ENCODE peak calls at places on chromosomes 11 and 22, in seven cellular contexts. C is fibroblast of lung, H is sigmoid colon, J is AG04449, Y is ovary, K is H9, R is psoas muscle. V is an unnamed sample.

GRCh38 chr11:86978756-86979608 is 23.8 kb upstream of the FZD4 start:
- DNase-seq in H (no peak), J (no peak), Y (no peak), R (no peak), C (peak; percentile 78), K (no peak), V (no peak)

GRCh38 chr11:120752668-120753067 is 241.1 kb downstream of the GRIK4 start:
- DNase-seq in J (no peak), R (no peak), H (no peak), K (no peak), Y (no peak), C (no peak), V (no peak)

GRCh38 chr11:40314327-40314726 is 1145.1 kb downstream of the LRRC4C start:
- DNase-seq in C (peak; percentile 51), K (no peak), J (no peak), Y (no peak), H (no peak), R (no peak), V (no peak)

GRCh38 chr22:34812631-34813030 is 253.3 kb upstream of the ISX start:
- DNase-seq in C (no peak), J (no peak), R (no peak), Y (no peak), H (no peak), K (no peak), V (no peak)

GRCh38 chr11:92440701-92441338 is 216.2 kb downstream of the FAT3 start:
- DNase-seq in H (no peak), Y (no peak), J (no peak), R (no peak), C (no peak), K (no peak), V (no peak)

GRCh38 chr11:101458161-101458560 is 125.6 kb downstream of the TRPC6 start:
- DNase-seq in K (no peak), Y (no peak), H (no peak), R (no peak), C (no peak), J (no peak), V (no peak)

GRCh38 chr11:14422052-14422813 is 63.2 kb upstream of the RRAS2 start:
- DNase-seq in J (peak; percentile 98), R (peak; percentile 92), Y (peak; percentile 91), K (peak; percentile 90), H (peak; percentile 94), C (peak; percentile 99), V (peak; percentile 94)

GRCh38 chr11:46562527-46562926 is 31.3 kb downstream of the AMBRA1 start:
- DNase-seq in H (no peak), Y (no peak), R (no peak), K (no peak), J (no peak), C (no peak), V (no peak)

GRCh38 chr11:130114281-130114680 is 44.6 kb downstream of the APLP2 start:
- DNase-seq in C (no peak), J (no peak), K (no peak), H (no peak), R (no peak), Y (no peak), V (no peak)

GRCh38 chr11:125154380-125155099 is 10.0 kb upstream of the PKNOX2 start:
- DNase-seq in K (peak; percentile 9), J (no peak), H (no peak), Y (no peak), R (no peak), C (no peak), V (no peak)

GRCh38 chr11:60923800-60924109 is 505 bp upstream of the TMEM132A start:
- DNase-seq in R (no peak), Y (no peak), J (no peak), H (no peak), K (no peak), C (no peak), V (no peak)

GRCh38 chr11:17392872-17393271 is 4.4 kb upstream of the KCNJ11 start:
- DNase-seq in K (no peak), C (no peak), J (no peak), Y (no peak), H (no peak), R (no peak), V (no peak)

GRCh38 chr22:49934891-49935557 is 16.6 kb downstream of the CRELD2 start:
- DNase-seq in K (peak; percentile 67), H (peak; percentile 93), Y (peak; percentile 87), J (no peak), C (peak; percentile 59), R (peak; percentile 92), V (peak; percentile 39)

GRCh38 chr11:57224537-57224936 is 12.5 kb downstream of the APLNR start:
- DNase-seq in C (no peak), H (no peak), J (peak; percentile 46), R (no peak), K (no peak), Y (no peak), V (no peak)

GRCh38 chr22:19765477-19766234 is 5.1 kb downstream of the TBX1 start:
- DNase-seq in K (peak; percentile 69), R (no peak), Y (no peak), C (no peak), J (no peak), H (no peak), V (no peak)

GRCh38 chr11:111957663-111958415 is 20.7 kb downstream of the DIXDC1 start:
- DNase-seq in J (no peak), K (no peak), H (no peak), C (no peak), R (peak; percentile 62), Y (no peak), V (no peak)

GRCh38 chr22:24133187-24133965 is 47.9 kb upstream of the SUSD2 start:
- DNase-seq in H (peak; percentile 75), J (no peak), K (peak; percentile 58), C (peak; percentile 41), R (no peak), Y (no peak), V (no peak)

GRCh38 chr11:64592656-64593055 is 1.6 kb downstream of the SLC22A12 start:
- DNase-seq in C (no peak), H (no peak), R (no peak), Y (no peak), J (no peak), K (no peak), V (no peak)

GRCh38 chr22:17164392-17165024 is 5.4 kb upstream of the HDHD5 start:
- DNase-seq in J (no peak), R (no peak), Y (no peak), K (peak; percentile 55), C (no peak), H (no peak), V (no peak)
- TF ChIP-seq CTCF in J (no peak), R (no peak), Y (no peak), K (peak; percentile 77), C (peak; percentile 21), H (no peak), V (no peak)

GRCh38 chr11:93608280-93608862 is 53.1 kb upstream of the CEP295 start:
- DNase-seq in K (no peak), H (no peak), J (no peak), R (no peak), C (no peak), Y (no peak), V (no peak)

GRCh38 chr11:93604276-93604675 is 57.2 kb upstream of the CEP295 start:
- DNase-seq in J (no peak), R (no peak), H (no peak), K (no peak), Y (no peak), C (no peak), V (no peak)

GRCh38 chr11:93606314-93606713 is 55.2 kb upstream of the CEP295 start:
- DNase-seq in Y (no peak), R (no peak), K (no peak), H (no peak), J (no peak), C (no peak), V (no peak)

GRCh38 chr11:93605638-93606037 is 55.8 kb upstream of the CEP295 start:
- DNase-seq in C (no peak), K (no peak), H (no peak), J (no peak), Y (no peak), R (no peak), V (no peak)

GRCh38 chr11:93606721-93607120 is 54.8 kb upstream of the CEP295 start:
- DNase-seq in H (no peak), C (no peak), R (no peak), Y (no peak), J (no peak), K (no peak), V (no peak)
- TF ChIP-seq CTCF in H (no peak), C (no peak), R (no peak), Y (no peak), J (no peak), K (no peak), V (no peak)

GRCh38 chr11:11068113-11068512 is 210.3 kb upstream of the ZBED5 start:
- DNase-seq in R (no peak), K (no peak), C (no peak), J (no peak), H (no peak), Y (no peak), V (no peak)

GRCh38 chr11:11069741-11070550 is 212.1 kb upstream of the ZBED5 start:
- DNase-seq in C (no peak), Y (no peak), J (no peak), R (no peak), K (no peak), H (no peak), V (peak; percentile 3)

GRCh38 chr11:11070976-11071375 is 213.1 kb upstream of the ZBED5 start:
- DNase-seq in K (no peak), Y (no peak), H (no peak), R (no peak), J (no peak), C (no peak), V (no peak)

DNA sequence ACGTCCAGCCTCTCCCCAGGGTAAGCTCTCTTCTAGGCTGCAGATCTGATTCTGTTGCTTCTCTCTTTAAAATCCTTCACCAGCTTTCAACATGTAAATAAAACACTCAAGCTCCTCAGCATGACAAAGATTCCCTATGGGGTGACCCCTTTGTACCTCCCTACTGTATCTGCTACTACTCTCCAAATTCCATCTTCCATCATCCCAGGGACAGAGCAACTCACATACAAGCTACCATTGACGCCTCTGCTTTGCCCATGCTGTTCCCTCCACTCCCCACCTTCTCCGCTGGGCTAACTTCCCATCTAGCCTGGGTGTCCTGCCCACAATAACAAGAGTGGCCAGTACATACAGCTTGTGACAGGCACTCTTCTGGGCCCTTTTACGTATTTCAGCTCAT is 207.5 kb upstream of the ZBED5 start:
- DNase-seq in H (no peak), C (no peak), R (no peak), J (no peak), Y (no peak), K (peak; percentile 54), V (no peak)
- TF ChIP-seq CTCF in H (no peak), C (no peak), R (no peak), J (no peak), Y (no peak), K (no peak), V (no peak)

DNA sequence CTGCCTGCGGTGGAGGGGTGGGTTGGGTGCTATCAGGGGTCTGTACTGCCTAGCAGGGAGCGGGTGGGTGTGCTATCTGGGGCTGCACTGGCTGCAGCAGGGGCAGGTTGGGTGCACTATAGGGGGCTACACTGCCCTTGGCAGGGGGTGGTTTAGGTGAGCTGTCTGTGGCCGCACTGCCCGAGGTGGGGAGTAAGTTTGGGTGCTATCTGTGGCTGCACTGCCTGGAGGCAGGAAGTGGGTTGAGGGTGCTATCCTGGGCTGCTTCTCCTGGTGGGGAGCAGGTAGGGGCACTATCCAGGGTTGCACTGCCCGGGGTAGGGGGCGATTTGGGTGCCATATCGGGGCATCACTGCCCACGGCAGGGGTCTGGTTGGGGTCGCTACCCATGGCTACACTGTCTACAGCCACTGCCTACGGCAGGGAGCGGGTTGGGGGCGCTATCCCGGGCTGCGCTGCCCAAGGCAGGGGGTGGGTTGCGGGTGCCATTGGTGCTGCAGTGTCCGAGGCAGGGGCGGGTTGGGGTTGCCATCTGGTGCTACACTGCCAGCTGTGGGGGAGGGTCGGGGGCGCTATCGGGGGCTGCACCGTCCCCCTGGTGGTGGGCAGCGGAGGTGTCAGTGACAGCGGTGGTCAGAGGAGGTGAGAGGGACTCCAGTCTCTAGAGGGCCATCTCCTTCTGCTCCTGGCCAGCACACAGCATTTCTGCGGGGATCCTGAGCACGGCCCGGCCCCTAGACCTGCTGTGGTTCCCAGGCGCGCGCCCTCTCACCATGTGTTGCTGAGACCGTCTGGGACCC is 1.3 kb upstream of the RFPL2 start:
- DNase-seq in C (no peak), Y (no peak), J (no peak), R (no peak), K (peak; percentile 70), H (no peak), V (no peak)
- TF ChIP-seq CTCF in C (no peak), Y (no peak), J (no peak), R (no peak), K (peak; percentile 28), H (no peak), V (no peak)

V was measured in AG09319.